ENCODE peak calls at places on chromosomes 5 and 9, in six cellular contexts. One of them, this sample, is unnamed.

GRCh38 chr5:157459715-157460599 is at the start of gene NIPAL4:
- DNase-seq in NCI-H1417 treated with DMSO at 0.1 percent for 48 hours: no peak
- DNase-seq in uterus: peak; percentile 29
- DNase-seq in iris pigment epithelial cell: no peak
- DNase-seq in activated CD4-positive, alpha-beta T cell treated with anti-CD3 and anti-CD28 coated beads, Interleukin-2, amount 10 ng/mL, durations not matched to agents 7 days and 5 days: no peak
- DNase-seq in astrocyte: no peak
- DNase-seq in this sample: no peak

GRCh38 chr5:89338935-89339334 is 456.0 kb upstream of the MEF2C start:
- DNase-seq in astrocyte: peak; percentile 70
- DNase-seq in uterus: no peak
- DNase-seq in NCI-H1417 treated with DMSO at 0.1 percent for 48 hours: no peak
- DNase-seq in activated CD4-positive, alpha-beta T cell treated with anti-CD3 and anti-CD28 coated beads, Interleukin-2, amount 10 ng/mL, durations not matched to agents 7 days and 5 days: no peak
- DNase-seq in iris pigment epithelial cell: peak; percentile 21
- DNase-seq in this sample: no peak

GRCh38 chr5:136396886-136397285 is 31.5 kb upstream of the TRPC7 start:
- DNase-seq in NCI-H1417 treated with DMSO at 0.1 percent for 48 hours: no peak
- DNase-seq in astrocyte: no peak
- DNase-seq in uterus: no peak
- DNase-seq in activated CD4-positive, alpha-beta T cell treated with anti-CD3 and anti-CD28 coated beads, Interleukin-2, amount 10 ng/mL, durations not matched to agents 7 days and 5 days: no peak
- DNase-seq in iris pigment epithelial cell: no peak
- DNase-seq in this sample: no peak

GRCh38 chr5:103259705-103260355 is 1.3 kb downstream of the MACIR start:
- DNase-seq in iris pigment epithelial cell: peak; percentile 41
- DNase-seq in NCI-H1417 treated with DMSO at 0.1 percent for 48 hours: no peak
- DNase-seq in astrocyte: peak; percentile 36
- DNase-seq in activated CD4-positive, alpha-beta T cell treated with anti-CD3 and anti-CD28 coated beads, Interleukin-2, amount 10 ng/mL, durations not matched to agents 7 days and 5 days: peak; percentile 16
- DNase-seq in uterus: no peak
- DNase-seq in this sample: peak; percentile 18

GRCh38 chr5:154264549-154265196 is 74.1 kb downstream of the GALNT10 start:
- DNase-seq in activated CD4-positive, alpha-beta T cell treated with anti-CD3 and anti-CD28 coated beads, Interleukin-2, amount 10 ng/mL, durations not matched to agents 7 days and 5 days: no peak
- DNase-seq in astrocyte: no peak
- DNase-seq in NCI-H1417 treated with DMSO at 0.1 percent for 48 hours: no peak
- DNase-seq in uterus: no peak
- DNase-seq in iris pigment epithelial cell: no peak
- DNase-seq in this sample: no peak

GRCh38 chr5:179217356-179217755 is 127.9 kb downstream of the ADAMTS2 start:
- DNase-seq in astrocyte: no peak
- DNase-seq in NCI-H1417 treated with DMSO at 0.1 percent for 48 hours: no peak
- DNase-seq in activated CD4-positive, alpha-beta T cell treated with anti-CD3 and anti-CD28 coated beads, Interleukin-2, amount 10 ng/mL, durations not matched to agents 7 days and 5 days: no peak
- DNase-seq in iris pigment epithelial cell: no peak
- DNase-seq in uterus: no peak
- DNase-seq in this sample: no peak

GRCh38 chr5:55832446-55832845 is 18.7 kb upstream of the IL31RA start:
- DNase-seq in activated CD4-positive, alpha-beta T cell treated with anti-CD3 and anti-CD28 coated beads, Interleukin-2, amount 10 ng/mL, durations not matched to agents 7 days and 5 days: no peak
- DNase-seq in astrocyte: no peak
- DNase-seq in iris pigment epithelial cell: no peak
- DNase-seq in uterus: no peak
- DNase-seq in NCI-H1417 treated with DMSO at 0.1 percent for 48 hours: no peak
- DNase-seq in this sample: no peak

GRCh38 chr9:126581893-126582292 is 31.8 kb upstream of the LMX1B start:
- DNase-seq in astrocyte: no peak
- DNase-seq in NCI-H1417 treated with DMSO at 0.1 percent for 48 hours: no peak
- DNase-seq in activated CD4-positive, alpha-beta T cell treated with anti-CD3 and anti-CD28 coated beads, Interleukin-2, amount 10 ng/mL, durations not matched to agents 7 days and 5 days: no peak
- DNase-seq in iris pigment epithelial cell: no peak
- DNase-seq in uterus: no peak
- DNase-seq in this sample: no peak

GRCh38 chr5:26553079-26553478 is 485.3 kb downstream of the CDH9 start:
- DNase-seq in uterus: no peak
- DNase-seq in astrocyte: peak; percentile 39
- DNase-seq in iris pigment epithelial cell: peak; percentile 55
- DNase-seq in NCI-H1417 treated with DMSO at 0.1 percent for 48 hours: peak; percentile 98
- DNase-seq in activated CD4-positive, alpha-beta T cell treated with anti-CD3 and anti-CD28 coated beads, Interleukin-2, amount 10 ng/mL, durations not matched to agents 7 days and 5 days: no peak
- DNase-seq in this sample: no peak

GRCh38 chr5:9774472-9775079 is 144.4 kb upstream of the TAS2R1 start:
- DNase-seq in iris pigment epithelial cell: peak; percentile 67
- DNase-seq in astrocyte: peak; percentile 71
- DNase-seq in uterus: no peak
- DNase-seq in NCI-H1417 treated with DMSO at 0.1 percent for 48 hours: no peak
- DNase-seq in activated CD4-positive, alpha-beta T cell treated with anti-CD3 and anti-CD28 coated beads, Interleukin-2, amount 10 ng/mL, durations not matched to agents 7 days and 5 days: no peak
- DNase-seq in this sample: no peak

This sample was measured in activated CD4-positive, alpha-beta memory T cell treated with anti-CD3 and anti-CD28 coated beads, Interleukin-2, amount 10 ng/mL, durations not matched to agents 7 days and 5 days.